ENCODE peak calls at places on chromosomes 13 and 19, in four cellular contexts. L, S, I and J are unnamed samples.

GRCh38 chr13:39273953-39274352 is 235.7 kb downstream of the NHLRC3 start:
- DNase-seq in L (no peak), S (no peak), I (peak; percentile 25), J (peak; percentile 7)

GRCh38 chr19:55147408-55148251 is 1.4 kb downstream of the TNNT1 start:
- DNase-seq in L (no peak), S (no peak), I (no peak), J (no peak)

GRCh38 chr13:61414686-61415664 is 674 bp downstream of the PCDH20 start:
- DNase-seq in L (no peak), S (no peak), I (no peak), J (no peak)

GRCh38 chr13:106372199-106373160 is 163.0 kb downstream of the EFNB2 start:
- DNase-seq in L (no peak), S (no peak), I (no peak), J (no peak)

GRCh38 chr13:23558675-23559536 is 11.3 kb upstream of the TNFRSF19 start:
- DNase-seq in L (peak; percentile 7), S (no peak), I (no peak), J (no peak)

GRCh38 chr13:27171244-27171829 is at the start of gene USP12:
- DNase-seq in L (peak; percentile 19), S (no peak), I (peak; percentile 81), J (peak; percentile 36)

GRCh38 chr13:51764184-51765141 is 39.5 kb downstream of the DHRS12 start:
- DNase-seq in L (no peak), S (peak; percentile 44), I (no peak), J (no peak)

GRCh38 chr13:30319130-30319529 is 11.8 kb upstream of the KATNAL1 start:
- DNase-seq in L (no peak), S (no peak), I (no peak), J (no peak)

GRCh38 chr19:44644391-44645016 is 794 bp downstream of the PVR start:
- DNase-seq in L (peak; percentile 31), S (no peak), I (no peak), J (no peak)

GRCh38 chr19:31648347-31648746 is 299.1 kb upstream of the TSHZ3 start:
- DNase-seq in L (no peak), S (no peak), I (no peak), J (no peak)

GRCh38 chr19:33562636-33563035 is 41.0 kb upstream of the PEPD start:
- DNase-seq in L (no peak), S (no peak), I (no peak), J (no peak)

GRCh38 chr19:1449467-1450442 is at the start of gene APC2:
- DNase-seq in L (peak; percentile 34), S (no peak), I (peak; percentile 44), J (peak; percentile 66)

GRCh38 chr19:55176116-55176515 is 4.0 kb downstream of the SYT5 start:
- DNase-seq in L (no peak), S (no peak), I (no peak), J (peak; percentile 71)

GRCh38 chr13:110250258-110250891 is 56.6 kb downstream of the COL4A1 start:
- DNase-seq in L (no peak), S (no peak), I (no peak), J (no peak)

GRCh38 chr13:39818953-39819352 is 163.5 kb downstream of the COG6 start:
- DNase-seq in L (no peak), S (no peak), I (no peak), J (no peak)

GRCh38 chr13:92806215-92806614 is 420.4 kb upstream of the GPC6 start:
- DNase-seq in L (no peak), S (peak; percentile 2), I (no peak), J (peak; percentile 24)

GRCh38 chr13:49669735-49670309 is 21.5 kb downstream of the EBPL start:
- DNase-seq in L (peak; percentile 48), S (peak; percentile 37), I (peak; percentile 73), J (peak; percentile 61)

GRCh38 chr13:46173656-46174055 is 8.3 kb downstream of the LCP1 start:
- DNase-seq in L (no peak), S (no peak), I (no peak), J (peak; percentile 62)

GRCh38 chr13:32976046-32976781 is 40.0 kb upstream of the KL start:
- DNase-seq in L (no peak), S (no peak), I (no peak), J (no peak)

GRCh38 chr13:113922412-113923118 is 51.3 kb downstream of the C13orf46 start:
- DNase-seq in L (no peak), S (no peak), I (no peak), J (no peak)

GRCh38 chr13:111245781-111246384 is 74.6 kb upstream of the TEX29 start:
- DNase-seq in L (no peak), S (no peak), I (no peak), J (no peak)